ENCODE peak calls at places on chromosomes 13 and 19, in seven cellular contexts. One of them, this sample, is unnamed.

GRCh38 chr13:48578516-48579166 is 45.8 kb upstream of the RCBTB2 start:
- DNase-seq in lower leg skin: no peak
- DNase-seq in IMR-90: no peak
- DNase-seq in tibial nerve: no peak
- DNase-seq in ovary: no peak
- DNase-seq in GM12891: no peak
- DNase-seq in H54: no peak
- DNase-seq in this sample: no peak

GRCh38 chr19:20077791-20078463 is at the start of gene ZNF90:
- DNase-seq in IMR-90: peak
- DNase-seq in GM12891: peak
- DNase-seq in H54: peak
- DNase-seq in tibial nerve: peak
- DNase-seq in ovary: peak
- DNase-seq in lower leg skin: peak
- DNase-seq in this sample: peak

GRCh38 chr19:47363758-47364529 is 14.8 kb downstream of the DHX34 start:
- DNase-seq in IMR-90: peak
- DNase-seq in lower leg skin: no peak
- DNase-seq in tibial nerve: no peak
- DNase-seq in ovary: no peak
- DNase-seq in H54: no peak
- DNase-seq in GM12891: no peak
- DNase-seq in this sample: no peak

GRCh38 chr19:55251296-55252081 is 7.3 kb downstream of the PPP6R1 start:
- DNase-seq in tibial nerve: no peak
- DNase-seq in ovary: no peak
- DNase-seq in H54: peak
- DNase-seq in lower leg skin: no peak
- DNase-seq in IMR-90: peak
- DNase-seq in GM12891: no peak
- DNase-seq in this sample: no peak

GRCh38 chr19:54893406-54893805 is 12.5 kb upstream of the NCR1 start:
- DNase-seq in lower leg skin: no peak
- DNase-seq in ovary: no peak
- DNase-seq in tibial nerve: no peak
- DNase-seq in IMR-90: no peak
- DNase-seq in GM12891: no peak
- DNase-seq in H54: no peak
- DNase-seq in this sample: no peak

GRCh38 chr13:93690139-93690538 is 463.5 kb downstream of the GPC6 start:
- DNase-seq in H54: no peak
- DNase-seq in GM12891: no peak
- DNase-seq in ovary: no peak
- DNase-seq in IMR-90: peak
- DNase-seq in tibial nerve: no peak
- DNase-seq in lower leg skin: no peak
- DNase-seq in this sample: peak

GRCh38 chr19:5369962-5370367 is 29.4 kb upstream of the PTPRS start:
- DNase-seq in GM12891: peak
- DNase-seq in lower leg skin: no peak
- DNase-seq in ovary: no peak
- DNase-seq in IMR-90: no peak
- DNase-seq in tibial nerve: no peak
- DNase-seq in H54: no peak
- DNase-seq in this sample: peak

GRCh38 chr13:21458457-21458815 is 667 bp downstream of the ZDHHC20 start:
- DNase-seq in GM12891: peak
- DNase-seq in IMR-90: no peak
- DNase-seq in ovary: peak
- DNase-seq in lower leg skin: peak
- DNase-seq in H54: peak
- DNase-seq in tibial nerve: no peak
- DNase-seq in this sample: peak

GRCh38 chr13:113669871-113670341 is 2.9 kb downstream of the GRK1 start:
- DNase-seq in tibial nerve: peak
- DNase-seq in H54: no peak
- DNase-seq in lower leg skin: no peak
- DNase-seq in IMR-90: no peak
- DNase-seq in GM12891: no peak
- DNase-seq in ovary: peak
- DNase-seq in this sample: no peak

GRCh38 chr13:76683854-76684253 is 202.4 kb downstream of the KCTD12 start:
- DNase-seq in lower leg skin: no peak
- DNase-seq in GM12891: no peak
- DNase-seq in ovary: no peak
- DNase-seq in H54: no peak
- DNase-seq in IMR-90: no peak
- DNase-seq in tibial nerve: no peak
- DNase-seq in this sample: no peak

GRCh38 chr19:17448190-17448967 is at the start of gene TMEM221:
- DNase-seq in IMR-90: no peak
- DNase-seq in tibial nerve: peak
- DNase-seq in lower leg skin: no peak
- DNase-seq in H54: no peak
- DNase-seq in GM12891: peak
- DNase-seq in ovary: peak
- DNase-seq in this sample: peak

GRCh38 chr13:30355405-30355741 is 48.0 kb upstream of the KATNAL1 start:
- DNase-seq in tibial nerve: no peak
- DNase-seq in H54: no peak
- DNase-seq in IMR-90: no peak
- DNase-seq in ovary: no peak
- DNase-seq in GM12891: peak
- DNase-seq in lower leg skin: no peak
- DNase-seq in this sample: peak

GRCh38 chr19:37329686-37330085 is 41.2 kb upstream of the ZNF527 start:
- DNase-seq in GM12891: no peak
- DNase-seq in tibial nerve: no peak
- DNase-seq in IMR-90: no peak
- DNase-seq in lower leg skin: no peak
- DNase-seq in ovary: no peak
- DNase-seq in H54: no peak
- DNase-seq in this sample: peak

GRCh38 chr19:8071912-8072311 is 19.4 kb downstream of the CCL25 start:
- DNase-seq in GM12891: no peak
- DNase-seq in IMR-90: no peak
- DNase-seq in H54: no peak
- DNase-seq in ovary: no peak
- DNase-seq in tibial nerve: no peak
- DNase-seq in lower leg skin: no peak
- DNase-seq in this sample: no peak

GRCh38 chr19:51724543-51724942 is 752 bp upstream of the HAS1 start:
- DNase-seq in tibial nerve: no peak
- DNase-seq in GM12891: no peak
- DNase-seq in ovary: no peak
- DNase-seq in IMR-90: no peak
- DNase-seq in H54: no peak
- DNase-seq in lower leg skin: peak
- DNase-seq in this sample: no peak

GRCh38 chr13:95073826-95074345 is 227.4 kb downstream of the ABCC4 start:
- DNase-seq in GM12891: no peak
- DNase-seq in tibial nerve: no peak
- DNase-seq in H54: no peak
- DNase-seq in ovary: no peak
- DNase-seq in IMR-90: no peak
- DNase-seq in lower leg skin: no peak
- DNase-seq in this sample: no peak

GRCh38 chr19:48255376-48256303 is at the start of gene CARD8:
- DNase-seq in ovary: peak
- DNase-seq in IMR-90: peak
- DNase-seq in tibial nerve: peak
- DNase-seq in H54: peak
- DNase-seq in lower leg skin: peak
- DNase-seq in GM12891: no peak
- DNase-seq in this sample: peak

GRCh38 chr19:2815923-2816322 is 3.7 kb upstream of the ZNF554 start:
- DNase-seq in lower leg skin: no peak
- DNase-seq in GM12891: peak
- DNase-seq in H54: peak
- DNase-seq in ovary: no peak
- DNase-seq in tibial nerve: no peak
- DNase-seq in IMR-90: no peak
- DNase-seq in this sample: no peak

GRCh38 chr19:2820112-2820702 is 539 bp downstream of the ZNF554 start:
- DNase-seq in lower leg skin: no peak
- DNase-seq in H54: peak
- DNase-seq in IMR-90: no peak
- DNase-seq in ovary: no peak
- DNase-seq in GM12891: peak
- DNase-seq in tibial nerve: no peak
- DNase-seq in this sample: peak

GRCh38 chr19:2816641-2817040 is 3.0 kb upstream of the ZNF554 start:
- DNase-seq in lower leg skin: no peak
- DNase-seq in IMR-90: no peak
- DNase-seq in GM12891: no peak
- DNase-seq in tibial nerve: no peak
- DNase-seq in ovary: no peak
- DNase-seq in H54: peak
- DNase-seq in this sample: no peak

GRCh38 chr19:2822846-2823245 is 3.2 kb downstream of the ZNF554 start:
- DNase-seq in tibial nerve: no peak
- DNase-seq in lower leg skin: no peak
- DNase-seq in ovary: no peak
- DNase-seq in GM12891: no peak
- DNase-seq in H54: no peak
- DNase-seq in IMR-90: no peak
- DNase-seq in this sample: no peak

DNA sequence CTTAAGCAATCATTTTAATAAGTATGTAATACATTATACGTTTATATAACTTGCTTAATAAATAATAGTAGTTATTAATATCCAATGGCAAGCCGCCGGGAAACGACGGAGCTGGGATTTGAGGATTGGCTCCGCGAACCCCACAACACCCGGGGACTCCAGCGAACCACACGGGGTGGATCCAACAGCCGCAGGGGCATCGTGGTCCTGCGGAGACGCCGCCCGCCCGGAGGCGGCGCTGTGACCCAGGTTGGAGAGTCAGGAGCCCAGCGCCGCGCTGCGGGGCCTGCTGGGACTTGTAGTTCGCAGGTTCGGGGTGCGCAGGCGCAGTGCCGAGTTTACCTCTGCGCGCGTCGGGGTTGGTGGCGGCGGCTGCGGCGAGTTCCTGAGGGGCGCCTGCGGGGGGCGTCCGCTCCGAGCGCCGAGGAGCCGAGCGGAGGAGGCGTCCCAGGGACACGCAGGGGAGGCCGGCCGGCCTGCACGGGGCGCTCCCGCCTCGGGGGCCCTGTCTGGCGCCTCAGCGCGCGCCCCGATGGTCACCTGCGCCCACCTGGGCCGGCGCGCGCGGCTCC is at the start of gene ZNF554:
- DNase-seq in H54: peak
- DNase-seq in IMR-90: peak
- DNase-seq in lower leg skin: peak
- DNase-seq in tibial nerve: peak
- DNase-seq in GM12891: peak
- DNase-seq in ovary: peak
- DNase-seq in this sample: peak
- TF ChIP-seq POLR2A in H54: peak
- TF ChIP-seq POLR2A in IMR-90: no peak
- TF ChIP-seq POLR2A in lower leg skin: no peak
- TF ChIP-seq POLR2A in tibial nerve: no peak
- TF ChIP-seq POLR2A in GM12891: no peak
- TF ChIP-seq POLR2A in ovary: peak
- TF ChIP-seq POLR2A in this sample: peak

DNA sequence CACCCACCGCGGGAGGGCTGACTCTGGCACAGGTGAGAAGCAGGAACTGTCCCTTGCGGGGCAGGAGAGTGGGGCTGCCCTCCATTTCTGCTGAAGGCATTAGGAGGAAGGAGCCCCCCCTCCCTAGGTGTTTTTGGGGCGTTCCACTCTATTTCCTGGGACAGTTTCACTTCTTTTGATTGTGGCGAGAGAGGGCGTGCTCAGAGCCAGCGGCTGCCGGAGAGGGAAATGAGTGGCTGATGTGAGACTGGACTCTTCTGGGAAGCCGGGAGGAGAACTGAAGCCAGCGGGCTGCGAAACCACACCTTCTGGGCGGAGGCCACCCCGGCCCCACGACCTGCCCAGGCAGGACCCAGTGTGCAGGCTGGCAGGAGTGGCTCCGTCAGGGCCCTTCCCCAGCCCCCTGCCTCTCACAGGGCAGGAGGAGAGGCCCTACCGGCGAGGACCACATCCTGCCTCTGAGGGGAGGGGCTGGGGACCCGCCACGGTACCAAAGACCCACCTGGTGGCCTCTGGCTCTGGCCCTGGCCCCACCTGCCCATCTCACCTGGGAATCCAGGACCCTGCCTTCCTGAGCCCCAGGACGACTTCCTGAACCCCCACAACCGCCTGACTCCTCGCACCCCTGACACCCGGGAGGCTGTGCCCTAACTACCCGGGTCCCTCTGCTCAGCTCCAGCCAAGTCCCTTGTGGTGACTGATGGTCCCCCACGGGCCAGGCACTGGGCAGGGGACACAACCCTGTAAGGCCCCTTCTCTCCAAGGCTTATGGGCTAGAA is 25.9 kb downstream of the MPND start:
- DNase-seq in ovary: no peak
- DNase-seq in lower leg skin: no peak
- DNase-seq in GM12891: peak
- DNase-seq in H54: no peak
- DNase-seq in tibial nerve: no peak
- DNase-seq in IMR-90: no peak
- DNase-seq in this sample: no peak
- TF ChIP-seq POLR2A in ovary: no peak
- TF ChIP-seq POLR2A in lower leg skin: no peak
- TF ChIP-seq POLR2A in GM12891: no peak
- TF ChIP-seq POLR2A in H54: no peak
- TF ChIP-seq POLR2A in tibial nerve: no peak
- TF ChIP-seq POLR2A in IMR-90: no peak
- TF ChIP-seq POLR2A in this sample: no peak

GRCh38 chr19:42248270-42249148 is 6.1 kb upstream of the GSK3A start:
- DNase-seq in tibial nerve: no peak
- DNase-seq in ovary: no peak
- DNase-seq in H54: no peak
- DNase-seq in IMR-90: no peak
- DNase-seq in GM12891: no peak
- DNase-seq in lower leg skin: no peak
- DNase-seq in this sample: no peak
- TF ChIP-seq POLR2A in tibial nerve: no peak
- TF ChIP-seq POLR2A in ovary: no peak
- TF ChIP-seq POLR2A in H54: no peak
- TF ChIP-seq POLR2A in IMR-90: no peak
- TF ChIP-seq POLR2A in GM12891: no peak
- TF ChIP-seq POLR2A in lower leg skin: no peak
- TF ChIP-seq POLR2A in this sample: no peak

DNA sequence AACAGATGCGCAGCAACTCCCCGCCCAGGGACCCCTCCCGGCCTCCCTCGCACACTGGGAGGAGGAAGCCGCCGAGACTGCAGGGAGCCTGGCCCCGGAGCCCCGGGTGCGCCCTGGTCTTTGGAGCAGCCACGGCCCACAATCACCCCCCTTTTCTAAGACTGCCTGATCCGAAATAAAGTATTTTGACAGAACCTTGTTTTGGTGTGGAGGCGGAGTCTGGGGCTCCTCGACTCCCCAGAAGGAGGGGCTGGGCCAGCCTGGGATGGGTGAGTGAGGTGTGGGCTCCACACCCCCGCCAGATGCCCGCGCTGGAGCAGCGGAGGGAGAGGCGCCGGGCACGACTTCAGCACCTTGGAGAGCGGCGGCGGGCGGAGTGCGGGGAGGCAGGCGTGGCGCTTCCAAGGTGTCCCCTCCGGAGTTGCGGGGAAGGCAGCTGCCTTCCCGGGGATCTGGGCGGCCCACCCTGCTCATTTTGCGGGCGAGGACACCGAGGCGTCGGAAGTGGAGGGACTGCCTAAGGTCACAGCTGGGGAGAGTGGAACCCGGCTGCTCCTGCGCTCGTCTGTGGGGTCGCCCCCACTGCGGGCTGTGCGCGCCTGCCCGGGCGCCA is 9.4 kb downstream of the SIRT6 start:
- DNase-seq in IMR-90: peak
- DNase-seq in lower leg skin: no peak
- DNase-seq in H54: peak
- DNase-seq in ovary: peak
- DNase-seq in tibial nerve: no peak
- DNase-seq in GM12891: peak
- DNase-seq in this sample: peak
- TF ChIP-seq POLR2A in IMR-90: no peak
- TF ChIP-seq POLR2A in lower leg skin: no peak
- TF ChIP-seq POLR2A in H54: no peak
- TF ChIP-seq POLR2A in ovary: no peak
- TF ChIP-seq POLR2A in tibial nerve: no peak
- TF ChIP-seq POLR2A in GM12891: no peak
- TF ChIP-seq POLR2A in this sample: no peak

This sample was measured in erythroblast.